ENCODE peak calls at places on chromosomes 7 and 10, in five cellular contexts. I is cardiac muscle cell, Y is upper lobe of right lung, A is neuronal stem cell, Z is endodermal cell. B is an unnamed sample.

GRCh38 chr7:41656357-41656756 is 46.5 kb downstream of the INHBA start:
- DNase-seq in I (peak; percentile 65), Y (no peak), A (no peak), Z (no peak), B (no peak)

GRCh38 chr10:17744395-17744841 is 7.6 kb upstream of the TMEM236 start:
- DNase-seq in I (peak; percentile 50), Y (no peak), A (no peak), Z (no peak), B (no peak)

GRCh38 chr10:14601872-14602725 is 172.6 kb downstream of the FAM107B start:
- DNase-seq in I (peak; percentile 60), Y (no peak), A (no peak), Z (no peak), B (no peak)

GRCh38 chr7:79176859-79177477 is 276.5 kb downstream of the MAGI2 start:
- DNase-seq in I (peak; percentile 61), Y (no peak), A (peak; percentile 12), Z (no peak), B (no peak)

GRCh38 chr10:100997364-100998182 is 2.0 kb upstream of the LZTS2 start:
- DNase-seq in I (peak; percentile 86), Y (peak; percentile 94), A (peak; percentile 75), Z (peak; percentile 97), B (no peak)

GRCh38 chr10:26593896-26594295 is 103.6 kb upstream of the PDSS1 start:
- DNase-seq in I (no peak), Y (no peak), A (no peak), Z (peak; percentile 56), B (no peak)

GRCh38 chr7:85608804-85609203 is 421.9 kb upstream of the SEMA3D start:
- DNase-seq in I (no peak), Y (no peak), A (no peak), Z (no peak), B (no peak)

GRCh38 chr10:113221756-113222168 is 271.7 kb downstream of the TCF7L2 start:
- DNase-seq in I (no peak), Y (no peak), A (no peak), Z (peak; percentile 80), B (no peak)

GRCh38 chr7:44963526-44964290 is 15.1 kb downstream of the MYO1G start:
- DNase-seq in I (no peak), Y (peak; percentile 61), A (no peak), Z (peak; percentile 38), B (no peak)

GRCh38 chr10:52956861-52957260 is 184.3 kb upstream of the MBL2 start:
- DNase-seq in I (peak; percentile 7), Y (no peak), A (no peak), Z (no peak), B (no peak)

GRCh38 chr10:93600861-93601773 is at the start of gene RBP4:
- DNase-seq in I (peak; percentile 62), Y (peak; percentile 69), A (no peak), Z (peak; percentile 71), B (no peak)

GRCh38 chr10:48926764-48927163 is 12.9 kb downstream of the LRRC18 start:
- DNase-seq in I (no peak), Y (no peak), A (no peak), Z (peak; percentile 40), B (no peak)

GRCh38 chr10:46325021-46325420 is 38.2 kb downstream of the ANTXRL start:
- DNase-seq in I (peak; percentile 10), Y (no peak), A (no peak), Z (no peak), B (no peak)

GRCh38 chr7:66110861-66111260 is 3.8 kb upstream of the CRCP start:
- DNase-seq in I (peak; percentile 84), Y (no peak), A (no peak), Z (no peak), B (no peak)

GRCh38 chr7:22291979-22292378 is 65.0 kb downstream of the RAPGEF5 start:
- DNase-seq in I (no peak), Y (no peak), A (no peak), Z (no peak), B (no peak)

GRCh38 chr10:35942052-35942451 is 300.0 kb upstream of the FZD8 start:
- DNase-seq in I (no peak), Y (no peak), A (no peak), Z (no peak), B (no peak)

GRCh38 chr7:151658778-151659177 is 139.1 kb upstream of the RHEB start:
- DNase-seq in I (no peak), Y (no peak), A (no peak), Z (no peak), B (no peak)

GRCh38 chr10:92125169-92125543 is 165.7 kb downstream of the CPEB3 start:
- DNase-seq in I (peak; percentile 11), Y (no peak), A (no peak), Z (no peak), B (no peak)
- H3K4me1 ChIP-seq in I (peaks cover 24% of the 10 kb centered on the region), Y (peaks cover 33% of the 10 kb centered on the region), A (peaks cover 3% of the 10 kb centered on the region), Z (peaks cover 3% of the 10 kb centered on the region), B (peaks cover 35% of the 10 kb centered on the region)

DNA sequence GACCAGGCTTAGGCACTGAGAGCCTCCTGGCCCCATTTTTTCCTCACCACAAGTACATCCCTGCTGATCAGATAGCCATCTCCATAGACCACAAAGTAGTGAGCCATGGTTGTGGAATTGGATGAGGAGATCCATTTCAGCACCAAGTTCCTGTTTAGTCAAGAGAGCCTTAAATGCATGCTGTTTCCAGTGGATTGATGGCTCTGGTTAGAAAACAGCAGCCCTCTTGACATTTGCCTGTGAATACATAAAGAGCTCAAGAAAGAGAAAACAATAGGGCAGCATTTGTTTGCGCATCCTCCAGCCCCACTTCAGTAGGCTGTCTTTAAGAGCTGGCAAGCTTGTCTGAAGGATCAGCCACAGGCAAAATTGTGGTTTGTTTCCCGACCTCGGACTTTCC is 251.2 kb downstream of the POU6F2 start:
- DNase-seq in I (no peak), Y (no peak), A (no peak), Z (peak; percentile 53), B (no peak)
- H3K4me3 ChIP-seq in I (no peak overlapping the region), Y (no peak overlapping the region), A (no peak overlapping the region), Z (no peak overlapping the region), B (no peak overlapping the region)

GRCh38 chr10:99781734-99782429 is 558 bp upstream of the ABCC2 start:
- DNase-seq in I (no peak), Y (no peak), A (no peak), Z (no peak), B (no peak)

GRCh38 chr10:99779335-99779734 is 3.1 kb upstream of the ABCC2 start:
- DNase-seq in I (peak; percentile 92), Y (no peak), A (no peak), Z (no peak), B (no peak)

GRCh38 chr10:99775850-99776249 is 6.6 kb upstream of the ABCC2 start:
- DNase-seq in I (peak; percentile 76), Y (no peak), A (no peak), Z (no peak), B (no peak)

GRCh38 chr10:99782447-99783286 is at the start of gene ABCC2:
- DNase-seq in I (no peak), Y (no peak), A (no peak), Z (no peak), B (no peak)

GRCh38 chr10:99777918-99778716 is 4.3 kb upstream of the ABCC2 start:
- DNase-seq in I (no peak), Y (no peak), A (no peak), Z (peak; percentile 58), B (no peak)
- H3K4me1 ChIP-seq in I (peaks cover 5% of the 10 kb centered on the region), Y (peaks cover 3% of the 10 kb centered on the region), A (peaks cover 4% of the 10 kb centered on the region), Z (no peaks in the 10 kb centered on the region), B (no peaks in the 10 kb centered on the region)

GRCh38 chr10:33336606-33337334 is 2.3 kb upstream of the NRP1 start:
- DNase-seq in I (peak; percentile 63), Y (peak; percentile 73), A (peak; percentile 45), Z (peak; percentile 81), B (no peak)

GRCh38 chr10:33335550-33335799 is 1.0 kb upstream of the NRP1 start:
- DNase-seq in I (peak; percentile 54), Y (no peak), A (no peak), Z (no peak), B (no peak)

GRCh38 chr10:33334839-33335549 is 527 bp upstream of the NRP1 start:
- DNase-seq in I (peak; percentile 95), Y (peak; percentile 89), A (peak; percentile 76), Z (peak; percentile 89), B (no peak)

GRCh38 chr10:33335800-33336605 is 1.5 kb upstream of the NRP1 start:
- DNase-seq in I (peak; percentile 87), Y (peak; percentile 83), A (peak; percentile 35), Z (peak; percentile 77), B (no peak)

DNA sequence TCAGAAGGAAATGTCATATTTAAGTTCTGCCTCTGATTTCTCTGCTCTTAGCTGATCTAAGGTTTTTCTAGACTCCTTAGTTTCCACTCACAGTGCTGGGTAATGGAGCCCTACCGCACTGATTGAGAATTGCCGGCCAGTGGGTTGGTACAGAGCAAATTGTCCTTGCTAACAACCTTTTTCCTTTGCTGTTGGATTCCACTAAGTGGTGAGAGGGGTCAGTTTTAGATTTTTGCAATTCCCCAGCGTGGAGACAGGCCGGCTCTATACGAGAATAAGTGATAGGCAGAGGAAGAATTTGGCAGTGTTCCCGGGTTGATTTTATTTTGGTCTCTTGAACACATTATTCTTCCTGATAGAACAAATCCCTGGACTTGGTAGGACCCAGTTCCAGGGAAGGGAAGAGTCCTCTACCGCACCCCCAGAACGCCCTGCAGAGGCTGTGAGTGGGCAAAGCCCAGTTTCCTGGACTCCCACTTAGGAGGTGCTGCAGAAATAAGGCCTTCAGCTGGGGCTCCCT is 2.9 kb upstream of the NRP1 start:
- DNase-seq in I (peak; percentile 92), Y (no peak), A (peak; percentile 21), Z (peak; percentile 62), B (no peak)
- H3K4me3 ChIP-seq in I (peak overlapping the region; percentile 95), Y (peak overlapping the region; percentile 85), A (peak overlapping the region; percentile 86), Z (peak overlapping the region; percentile 94), B (peak overlapping the region; percentile 75)

DNA sequence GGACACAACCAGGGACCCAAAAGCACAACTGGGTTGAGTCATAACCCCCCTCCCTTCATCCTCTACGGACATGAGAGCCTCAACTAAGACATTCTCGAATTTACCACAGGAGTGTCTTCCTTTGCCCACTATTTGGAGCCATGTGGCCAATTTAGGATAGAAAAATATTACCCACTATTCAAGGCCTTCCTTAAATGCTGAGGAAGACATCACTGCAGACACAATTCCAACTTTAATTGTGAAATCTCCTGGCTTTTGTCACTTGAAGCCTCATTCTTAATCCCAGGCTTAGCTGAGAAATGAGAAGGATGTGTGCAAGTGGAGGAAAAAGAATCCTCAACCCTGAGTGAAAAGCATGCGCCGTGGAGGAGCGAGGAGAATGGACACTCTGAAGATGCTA is 11.8 kb downstream of the CTBP2 start:
- DNase-seq in I (no peak), Y (no peak), A (no peak), Z (no peak), B (no peak)
- H3K4me1 ChIP-seq in I (peaks cover 45% of the 10 kb centered on the region), Y (peaks cover 76% of the 10 kb centered on the region), A (peaks cover 40% of the 10 kb centered on the region), Z (peaks cover 16% of the 10 kb centered on the region), B (peaks cover 90% of the 10 kb centered on the region)

DNA sequence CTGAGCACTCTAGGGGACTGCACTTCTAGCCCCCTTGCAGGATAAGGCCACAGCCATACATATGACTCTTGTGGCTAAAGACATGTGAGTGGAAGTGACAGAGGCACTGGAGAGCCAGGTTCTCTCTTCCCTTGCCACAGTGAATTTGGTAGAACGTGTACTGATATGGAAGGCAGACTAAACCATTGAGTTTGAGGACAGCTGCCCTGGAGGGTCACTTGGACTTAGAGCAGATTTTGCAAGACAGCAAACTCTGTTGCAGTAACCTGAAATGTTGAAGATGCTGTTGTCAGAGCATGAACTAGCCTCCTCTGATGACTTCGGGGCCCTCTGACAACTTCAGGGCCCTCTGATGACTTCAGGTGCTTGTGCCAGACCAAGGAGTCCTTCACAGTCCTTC is 85.9 kb downstream of the ELMO1 start:
- DNase-seq in I (no peak), Y (no peak), A (no peak), Z (no peak), B (no peak)
- H3K4me3 ChIP-seq in I (no peak overlapping the region), Y (no peak overlapping the region), A (no peak overlapping the region), Z (no peak overlapping the region), B (no peak overlapping the region)